ENCODE peak calls at places on chromosomes 7 and 10, in six cellular contexts. One of them, this sample, is unnamed.

GRCh38 chr10:44640429-44640828 is 255.5 kb upstream of the CXCL12 start:
- DNase-seq in choroid plexus epithelial cell: no peak
- DNase-seq in stimulated activated CD4-positive, alpha-beta T cell treated with anti-CD3 and anti-CD28 coated beads, Interleukin-1b, Interleukin-23, amount 100 ng/mL, for 24 hours: no peak
- DNase-seq in HuH-7: no peak
- DNase-seq in ascending aorta: no peak
- DNase-seq in CD8-positive, alpha-beta T cell: no peak
- DNase-seq in this sample: no peak

GRCh38 chr7:36507868-36508440 is 118.3 kb downstream of the ANLN start:
- DNase-seq in choroid plexus epithelial cell: no peak
- DNase-seq in stimulated activated CD4-positive, alpha-beta T cell treated with anti-CD3 and anti-CD28 coated beads, Interleukin-1b, Interleukin-23, amount 100 ng/mL, for 24 hours: no peak
- DNase-seq in HuH-7: no peak
- DNase-seq in ascending aorta: no peak
- DNase-seq in CD8-positive, alpha-beta T cell: no peak
- DNase-seq in this sample: no peak

GRCh38 chr10:89627863-89628262 is 17.2 kb downstream of the PANK1 start:
- DNase-seq in choroid plexus epithelial cell: no peak
- DNase-seq in stimulated activated CD4-positive, alpha-beta T cell treated with anti-CD3 and anti-CD28 coated beads, Interleukin-1b, Interleukin-23, amount 100 ng/mL, for 24 hours: no peak
- DNase-seq in HuH-7: no peak
- DNase-seq in ascending aorta: no peak
- DNase-seq in CD8-positive, alpha-beta T cell: no peak
- DNase-seq in this sample: no peak

GRCh38 chr7:17460665-17461064 is 162.2 kb downstream of the AHR start:
- DNase-seq in choroid plexus epithelial cell: no peak
- DNase-seq in stimulated activated CD4-positive, alpha-beta T cell treated with anti-CD3 and anti-CD28 coated beads, Interleukin-1b, Interleukin-23, amount 100 ng/mL, for 24 hours: no peak
- DNase-seq in HuH-7: no peak
- DNase-seq in ascending aorta: no peak
- DNase-seq in CD8-positive, alpha-beta T cell: no peak
- DNase-seq in this sample: no peak

GRCh38 chr10:68079434-68079833 is 4.4 kb upstream of the HERC4 start:
- DNase-seq in choroid plexus epithelial cell: no peak
- DNase-seq in stimulated activated CD4-positive, alpha-beta T cell treated with anti-CD3 and anti-CD28 coated beads, Interleukin-1b, Interleukin-23, amount 100 ng/mL, for 24 hours: no peak
- DNase-seq in HuH-7: no peak
- DNase-seq in ascending aorta: no peak
- DNase-seq in CD8-positive, alpha-beta T cell: no peak
- DNase-seq in this sample: no peak

GRCh38 chr7:26305048-26305868 is 13.6 kb downstream of the SNX10 start:
- DNase-seq in choroid plexus epithelial cell: no peak
- DNase-seq in stimulated activated CD4-positive, alpha-beta T cell treated with anti-CD3 and anti-CD28 coated beads, Interleukin-1b, Interleukin-23, amount 100 ng/mL, for 24 hours: no peak
- DNase-seq in HuH-7: peak
- DNase-seq in ascending aorta: no peak
- DNase-seq in CD8-positive, alpha-beta T cell: no peak
- DNase-seq in this sample: no peak

GRCh38 chr10:117545141-117546019 is 2.8 kb downstream of the EMX2 start:
- DNase-seq in choroid plexus epithelial cell: no peak
- DNase-seq in stimulated activated CD4-positive, alpha-beta T cell treated with anti-CD3 and anti-CD28 coated beads, Interleukin-1b, Interleukin-23, amount 100 ng/mL, for 24 hours: no peak
- DNase-seq in HuH-7: no peak
- DNase-seq in ascending aorta: no peak
- DNase-seq in CD8-positive, alpha-beta T cell: no peak
- DNase-seq in this sample: no peak

GRCh38 chr10:110432814-110433565 is 64.7 kb upstream of the DUSP5 start:
- DNase-seq in choroid plexus epithelial cell: no peak
- DNase-seq in stimulated activated CD4-positive, alpha-beta T cell treated with anti-CD3 and anti-CD28 coated beads, Interleukin-1b, Interleukin-23, amount 100 ng/mL, for 24 hours: no peak
- DNase-seq in HuH-7: no peak
- DNase-seq in ascending aorta: no peak
- DNase-seq in CD8-positive, alpha-beta T cell: no peak
- DNase-seq in this sample: no peak

GRCh38 chr7:33854178-33854577 is 51.2 kb upstream of the BMPER start:
- DNase-seq in choroid plexus epithelial cell: no peak
- DNase-seq in stimulated activated CD4-positive, alpha-beta T cell treated with anti-CD3 and anti-CD28 coated beads, Interleukin-1b, Interleukin-23, amount 100 ng/mL, for 24 hours: no peak
- DNase-seq in HuH-7: no peak
- DNase-seq in ascending aorta: no peak
- DNase-seq in CD8-positive, alpha-beta T cell: no peak
- DNase-seq in this sample: no peak

GRCh38 chr10:47346572-47347302 is 1.4 kb upstream of the RBP3 start:
- DNase-seq in choroid plexus epithelial cell: no peak
- DNase-seq in stimulated activated CD4-positive, alpha-beta T cell treated with anti-CD3 and anti-CD28 coated beads, Interleukin-1b, Interleukin-23, amount 100 ng/mL, for 24 hours: no peak
- DNase-seq in HuH-7: no peak
- DNase-seq in ascending aorta: no peak
- DNase-seq in CD8-positive, alpha-beta T cell: no peak
- DNase-seq in this sample: no peak

GRCh38 chr10:67883710-67884312 is 645 bp upstream of the SIRT1 start:
- DNase-seq in choroid plexus epithelial cell: no peak
- DNase-seq in stimulated activated CD4-positive, alpha-beta T cell treated with anti-CD3 and anti-CD28 coated beads, Interleukin-1b, Interleukin-23, amount 100 ng/mL, for 24 hours: no peak
- DNase-seq in HuH-7: no peak
- DNase-seq in ascending aorta: no peak
- DNase-seq in CD8-positive, alpha-beta T cell: no peak
- DNase-seq in this sample: no peak

GRCh38 chr7:150753826-150754603 is 16.8 kb downstream of the GIMAP5 start:
- DNase-seq in choroid plexus epithelial cell: no peak
- DNase-seq in stimulated activated CD4-positive, alpha-beta T cell treated with anti-CD3 and anti-CD28 coated beads, Interleukin-1b, Interleukin-23, amount 100 ng/mL, for 24 hours: no peak
- DNase-seq in HuH-7: peak
- DNase-seq in ascending aorta: no peak
- DNase-seq in CD8-positive, alpha-beta T cell: no peak
- DNase-seq in this sample: no peak

GRCh38 chr7:5396999-5397656 is 26.5 kb downstream of the TNRC18 start:
- DNase-seq in choroid plexus epithelial cell: peak
- DNase-seq in stimulated activated CD4-positive, alpha-beta T cell treated with anti-CD3 and anti-CD28 coated beads, Interleukin-1b, Interleukin-23, amount 100 ng/mL, for 24 hours: peak
- DNase-seq in HuH-7: peak
- DNase-seq in ascending aorta: peak
- DNase-seq in CD8-positive, alpha-beta T cell: peak
- DNase-seq in this sample: peak

GRCh38 chr10:91587710-91588638 is 44.9 kb downstream of the PPP1R3C start:
- DNase-seq in choroid plexus epithelial cell: peak
- DNase-seq in stimulated activated CD4-positive, alpha-beta T cell treated with anti-CD3 and anti-CD28 coated beads, Interleukin-1b, Interleukin-23, amount 100 ng/mL, for 24 hours: no peak
- DNase-seq in HuH-7: no peak
- DNase-seq in ascending aorta: no peak
- DNase-seq in CD8-positive, alpha-beta T cell: no peak
- DNase-seq in this sample: peak

GRCh38 chr10:61859786-61860185 is 41.7 kb upstream of the ARID5B start:
- DNase-seq in choroid plexus epithelial cell: no peak
- DNase-seq in stimulated activated CD4-positive, alpha-beta T cell treated with anti-CD3 and anti-CD28 coated beads, Interleukin-1b, Interleukin-23, amount 100 ng/mL, for 24 hours: no peak
- DNase-seq in HuH-7: no peak
- DNase-seq in ascending aorta: no peak
- DNase-seq in CD8-positive, alpha-beta T cell: no peak
- DNase-seq in this sample: no peak

GRCh38 chr10:58104419-58104818 is 163.3 kb downstream of the IPMK start:
- DNase-seq in choroid plexus epithelial cell: no peak
- DNase-seq in stimulated activated CD4-positive, alpha-beta T cell treated with anti-CD3 and anti-CD28 coated beads, Interleukin-1b, Interleukin-23, amount 100 ng/mL, for 24 hours: no peak
- DNase-seq in HuH-7: no peak
- DNase-seq in ascending aorta: no peak
- DNase-seq in CD8-positive, alpha-beta T cell: no peak
- DNase-seq in this sample: no peak

GRCh38 chr10:128463991-128464755 is 337.9 kb upstream of the MKI67 start:
- DNase-seq in choroid plexus epithelial cell: peak
- DNase-seq in stimulated activated CD4-positive, alpha-beta T cell treated with anti-CD3 and anti-CD28 coated beads, Interleukin-1b, Interleukin-23, amount 100 ng/mL, for 24 hours: peak
- DNase-seq in HuH-7: no peak
- DNase-seq in ascending aorta: no peak
- DNase-seq in CD8-positive, alpha-beta T cell: no peak
- DNase-seq in this sample: peak

GRCh38 chr10:6305762-6306321 is 103.1 kb downstream of the PFKFB3 start:
- DNase-seq in choroid plexus epithelial cell: no peak
- DNase-seq in stimulated activated CD4-positive, alpha-beta T cell treated with anti-CD3 and anti-CD28 coated beads, Interleukin-1b, Interleukin-23, amount 100 ng/mL, for 24 hours: no peak
- DNase-seq in HuH-7: no peak
- DNase-seq in ascending aorta: no peak
- DNase-seq in CD8-positive, alpha-beta T cell: no peak
- DNase-seq in this sample: no peak

GRCh38 chr10:61000769-61001730 is 57.1 kb upstream of the RHOBTB1 start:
- DNase-seq in choroid plexus epithelial cell: peak
- DNase-seq in stimulated activated CD4-positive, alpha-beta T cell treated with anti-CD3 and anti-CD28 coated beads, Interleukin-1b, Interleukin-23, amount 100 ng/mL, for 24 hours: no peak
- DNase-seq in HuH-7: peak
- DNase-seq in ascending aorta: no peak
- DNase-seq in CD8-positive, alpha-beta T cell: no peak
- DNase-seq in this sample: peak

GRCh38 chr7:10708447-10708846 is 265.2 kb upstream of the PHF14 start:
- DNase-seq in choroid plexus epithelial cell: no peak
- DNase-seq in stimulated activated CD4-positive, alpha-beta T cell treated with anti-CD3 and anti-CD28 coated beads, Interleukin-1b, Interleukin-23, amount 100 ng/mL, for 24 hours: no peak
- DNase-seq in HuH-7: peak
- DNase-seq in ascending aorta: no peak
- DNase-seq in CD8-positive, alpha-beta T cell: no peak
- DNase-seq in this sample: no peak

GRCh38 chr10:114043532-114044250 is at the start of gene ADRB1:
- DNase-seq in choroid plexus epithelial cell: peak
- DNase-seq in stimulated activated CD4-positive, alpha-beta T cell treated with anti-CD3 and anti-CD28 coated beads, Interleukin-1b, Interleukin-23, amount 100 ng/mL, for 24 hours: peak
- DNase-seq in HuH-7: peak
- DNase-seq in ascending aorta: no peak
- DNase-seq in CD8-positive, alpha-beta T cell: peak
- DNase-seq in this sample: peak

GRCh38 chr10:78787095-78787494 is 281.7 kb upstream of the ZMIZ1 start:
- DNase-seq in choroid plexus epithelial cell: no peak
- DNase-seq in stimulated activated CD4-positive, alpha-beta T cell treated with anti-CD3 and anti-CD28 coated beads, Interleukin-1b, Interleukin-23, amount 100 ng/mL, for 24 hours: no peak
- DNase-seq in HuH-7: no peak
- DNase-seq in ascending aorta: no peak
- DNase-seq in CD8-positive, alpha-beta T cell: no peak
- DNase-seq in this sample: no peak